ENCODE peak calls at places on chromosomes 13 and 19, in five cellular contexts. V, I, W, M and B are unnamed samples.

GRCh38 chr19:40613669-40614594 is 12.8 kb downstream of the LTBP4 start:
- DNase-seq in V (peak; percentile 57), W (no peak), M (no peak), I (no peak), B (peak; percentile 96)

GRCh38 chr13:75612354-75612753 is 23.8 kb upstream of the LMO7 start:
- DNase-seq in M (no peak), V (no peak), I (no peak), W (no peak), B (no peak)

GRCh38 chr19:56120371-56121179 is 520 bp downstream of the ZNF787 start:
- DNase-seq in V (peak; percentile 62), W (peak; percentile 76), I (peak; percentile 89), M (peak; percentile 86), B (peak; percentile 93)

GRCh38 chr13:44649118-44649455 is 73.0 kb upstream of the TSC22D1 start:
- DNase-seq in W (no peak), V (no peak), M (no peak), I (no peak), B (no peak)

GRCh38 chr19:20256606-20257005 is 89.6 kb downstream of the ZNF486 start:
- DNase-seq in W (no peak), I (no peak), M (no peak), V (no peak), B (no peak)

GRCh38 chr19:48896191-48896720 is 2.3 kb downstream of the TULP2 start:
- DNase-seq in W (peak; percentile 44), M (peak; percentile 22), I (no peak), V (no peak), B (peak; percentile 64)

GRCh38 chr19:12664406-12665280 is 1.9 kb downstream of the MAN2B1 start:
- DNase-seq in I (no peak), W (no peak), V (no peak), M (no peak), B (no peak)

GRCh38 chr19:1811472-1811894 is 593 bp downstream of the ATP8B3 start:
- DNase-seq in I (no peak), V (no peak), W (peak; percentile 95), M (no peak), B (peak; percentile 89)

GRCh38 chr13:80048030-80048429 is 292.9 kb downstream of the SPRY2 start:
- DNase-seq in W (no peak), I (no peak), M (no peak), V (no peak), B (no peak)

GRCh38 chr19:56477429-56478338 is 539 bp upstream of the ZNF667 start:
- DNase-seq in W (no peak), V (peak; percentile 23), M (peak; percentile 96), I (no peak), B (peak; percentile 84)